ENCODE peak calls at places on chromosomes 13 and 19, in nine cellular contexts. One of them, this sample, is unnamed.

GRCh38 chr19:14821958-14822357 is 13.0 kb downstream of the OR7A5 start:
- DNase-seq in T-helper 2 cell: no peak
- DNase-seq in dermis microvascular lymphatic vessel endothelial cell: no peak
- DNase-seq in astrocyte of the spinal cord: no peak
- DNase-seq in NCI-H2107: no peak
- DNase-seq in uterus: no peak
- DNase-seq in stimulated activated CD8-positive, alpha-beta memory T cell treated with anti-CD3 and anti-CD28 coated beads, Interleukin-7, amount 100 ng/mL, for 1 hour: no peak
- DNase-seq in spleen: no peak
- DNase-seq in COR-L47: no peak
- DNase-seq in this sample: no peak

GRCh38 chr13:102933076-102933922 is 87.5 kb downstream of the ERCC5 start:
- DNase-seq in T-helper 2 cell: no peak
- DNase-seq in dermis microvascular lymphatic vessel endothelial cell: no peak
- DNase-seq in astrocyte of the spinal cord: no peak
- DNase-seq in NCI-H2107: no peak
- DNase-seq in uterus: no peak
- DNase-seq in stimulated activated CD8-positive, alpha-beta memory T cell treated with anti-CD3 and anti-CD28 coated beads, Interleukin-7, amount 100 ng/mL, for 1 hour: no peak
- DNase-seq in spleen: no peak
- DNase-seq in COR-L47: no peak
- DNase-seq in this sample: no peak

GRCh38 chr13:37475966-37476365 is 122.6 kb downstream of the POSTN start:
- DNase-seq in T-helper 2 cell: no peak
- DNase-seq in dermis microvascular lymphatic vessel endothelial cell: no peak
- DNase-seq in astrocyte of the spinal cord: no peak
- DNase-seq in NCI-H2107: no peak
- DNase-seq in uterus: no peak
- DNase-seq in stimulated activated CD8-positive, alpha-beta memory T cell treated with anti-CD3 and anti-CD28 coated beads, Interleukin-7, amount 100 ng/mL, for 1 hour: no peak
- DNase-seq in spleen: no peak
- DNase-seq in COR-L47: no peak
- DNase-seq in this sample: no peak

GRCh38 chr19:35309481-35310279 is 17.7 kb downstream of the MAG start:
- DNase-seq in T-helper 2 cell: no peak
- DNase-seq in dermis microvascular lymphatic vessel endothelial cell: no peak
- DNase-seq in astrocyte of the spinal cord: no peak
- DNase-seq in NCI-H2107: no peak
- DNase-seq in uterus: peak; percentile 29
- DNase-seq in stimulated activated CD8-positive, alpha-beta memory T cell treated with anti-CD3 and anti-CD28 coated beads, Interleukin-7, amount 100 ng/mL, for 1 hour: no peak
- DNase-seq in spleen: no peak
- DNase-seq in COR-L47: no peak
- DNase-seq in this sample: no peak

GRCh38 chr13:84455143-84455905 is 573.0 kb upstream of the SLITRK1 start:
- DNase-seq in T-helper 2 cell: no peak
- DNase-seq in dermis microvascular lymphatic vessel endothelial cell: no peak
- DNase-seq in astrocyte of the spinal cord: no peak
- DNase-seq in NCI-H2107: no peak
- DNase-seq in uterus: no peak
- DNase-seq in stimulated activated CD8-positive, alpha-beta memory T cell treated with anti-CD3 and anti-CD28 coated beads, Interleukin-7, amount 100 ng/mL, for 1 hour: no peak
- DNase-seq in spleen: peak; percentile 41
- DNase-seq in COR-L47: no peak
- DNase-seq in this sample: no peak

GRCh38 chr13:25659091-25659502 is 287.3 kb downstream of the ATP8A2 start:
- DNase-seq in T-helper 2 cell: no peak
- DNase-seq in dermis microvascular lymphatic vessel endothelial cell: no peak
- DNase-seq in astrocyte of the spinal cord: no peak
- DNase-seq in NCI-H2107: peak; percentile 2
- DNase-seq in uterus: no peak
- DNase-seq in stimulated activated CD8-positive, alpha-beta memory T cell treated with anti-CD3 and anti-CD28 coated beads, Interleukin-7, amount 100 ng/mL, for 1 hour: no peak
- DNase-seq in spleen: no peak
- DNase-seq in COR-L47: peak; percentile 59
- DNase-seq in this sample: peak; percentile 34

GRCh38 chr19:47545061-47545948 is 27.6 kb downstream of the ZNF541 start:
- DNase-seq in T-helper 2 cell: no peak
- DNase-seq in dermis microvascular lymphatic vessel endothelial cell: no peak
- DNase-seq in astrocyte of the spinal cord: no peak
- DNase-seq in NCI-H2107: no peak
- DNase-seq in uterus: no peak
- DNase-seq in stimulated activated CD8-positive, alpha-beta memory T cell treated with anti-CD3 and anti-CD28 coated beads, Interleukin-7, amount 100 ng/mL, for 1 hour: no peak
- DNase-seq in spleen: no peak
- DNase-seq in COR-L47: no peak
- DNase-seq in this sample: no peak

GRCh38 chr19:28349604-28350003 is 863.3 kb downstream of the UQCRFS1 start:
- DNase-seq in T-helper 2 cell: no peak
- DNase-seq in dermis microvascular lymphatic vessel endothelial cell: no peak
- DNase-seq in astrocyte of the spinal cord: no peak
- DNase-seq in NCI-H2107: no peak
- DNase-seq in uterus: no peak
- DNase-seq in stimulated activated CD8-positive, alpha-beta memory T cell treated with anti-CD3 and anti-CD28 coated beads, Interleukin-7, amount 100 ng/mL, for 1 hour: no peak
- DNase-seq in spleen: no peak
- DNase-seq in COR-L47: no peak
- DNase-seq in this sample: no peak

GRCh38 chr13:100130092-100130491 is 41.2 kb downstream of the PCCA start:
- DNase-seq in T-helper 2 cell: no peak
- DNase-seq in dermis microvascular lymphatic vessel endothelial cell: peak; percentile 87
- DNase-seq in astrocyte of the spinal cord: peak; percentile 17
- DNase-seq in NCI-H2107: no peak
- DNase-seq in uterus: no peak
- DNase-seq in stimulated activated CD8-positive, alpha-beta memory T cell treated with anti-CD3 and anti-CD28 coated beads, Interleukin-7, amount 100 ng/mL, for 1 hour: no peak
- DNase-seq in spleen: no peak
- DNase-seq in COR-L47: no peak
- DNase-seq in this sample: no peak

GRCh38 chr13:110413311-110414040 is 106.4 kb downstream of the COL4A2 start:
- DNase-seq in T-helper 2 cell: no peak
- DNase-seq in dermis microvascular lymphatic vessel endothelial cell: no peak
- DNase-seq in astrocyte of the spinal cord: no peak
- DNase-seq in NCI-H2107: no peak
- DNase-seq in uterus: no peak
- DNase-seq in stimulated activated CD8-positive, alpha-beta memory T cell treated with anti-CD3 and anti-CD28 coated beads, Interleukin-7, amount 100 ng/mL, for 1 hour: no peak
- DNase-seq in spleen: no peak
- DNase-seq in COR-L47: no peak
- DNase-seq in this sample: no peak

GRCh38 chr19:17751103-17751911 is at the start of gene FCHO1:
- DNase-seq in T-helper 2 cell: peak; percentile 83
- DNase-seq in dermis microvascular lymphatic vessel endothelial cell: no peak
- DNase-seq in astrocyte of the spinal cord: no peak
- DNase-seq in NCI-H2107: no peak
- DNase-seq in uterus: no peak
- DNase-seq in stimulated activated CD8-positive, alpha-beta memory T cell treated with anti-CD3 and anti-CD28 coated beads, Interleukin-7, amount 100 ng/mL, for 1 hour: peak; percentile 69
- DNase-seq in spleen: peak; percentile 95
- DNase-seq in COR-L47: no peak
- DNase-seq in this sample: no peak

GRCh38 chr19:53892981-53893325 is 11.0 kb downstream of the PRKCG start:
- DNase-seq in T-helper 2 cell: no peak
- DNase-seq in dermis microvascular lymphatic vessel endothelial cell: no peak
- DNase-seq in astrocyte of the spinal cord: no peak
- DNase-seq in NCI-H2107: no peak
- DNase-seq in uterus: no peak
- DNase-seq in stimulated activated CD8-positive, alpha-beta memory T cell treated with anti-CD3 and anti-CD28 coated beads, Interleukin-7, amount 100 ng/mL, for 1 hour: no peak
- DNase-seq in spleen: no peak
- DNase-seq in COR-L47: no peak
- DNase-seq in this sample: no peak

GRCh38 chr19:35845215-35846037 is 6.9 kb downstream of the NPHS1 start:
- DNase-seq in T-helper 2 cell: no peak
- DNase-seq in dermis microvascular lymphatic vessel endothelial cell: no peak
- DNase-seq in astrocyte of the spinal cord: no peak
- DNase-seq in NCI-H2107: no peak
- DNase-seq in uterus: no peak
- DNase-seq in stimulated activated CD8-positive, alpha-beta memory T cell treated with anti-CD3 and anti-CD28 coated beads, Interleukin-7, amount 100 ng/mL, for 1 hour: no peak
- DNase-seq in spleen: peak; percentile 70
- DNase-seq in COR-L47: no peak
- DNase-seq in this sample: no peak

GRCh38 chr13:95035311-95036109 is 265.7 kb downstream of the ABCC4 start:
- DNase-seq in T-helper 2 cell: no peak
- DNase-seq in dermis microvascular lymphatic vessel endothelial cell: no peak
- DNase-seq in astrocyte of the spinal cord: no peak
- DNase-seq in NCI-H2107: no peak
- DNase-seq in uterus: no peak
- DNase-seq in stimulated activated CD8-positive, alpha-beta memory T cell treated with anti-CD3 and anti-CD28 coated beads, Interleukin-7, amount 100 ng/mL, for 1 hour: no peak
- DNase-seq in spleen: no peak
- DNase-seq in COR-L47: no peak
- DNase-seq in this sample: no peak

GRCh38 chr13:27132538-27132937 is 39.1 kb downstream of the USP12 start:
- DNase-seq in T-helper 2 cell: no peak
- DNase-seq in dermis microvascular lymphatic vessel endothelial cell: no peak
- DNase-seq in astrocyte of the spinal cord: no peak
- DNase-seq in NCI-H2107: no peak
- DNase-seq in uterus: no peak
- DNase-seq in stimulated activated CD8-positive, alpha-beta memory T cell treated with anti-CD3 and anti-CD28 coated beads, Interleukin-7, amount 100 ng/mL, for 1 hour: no peak
- DNase-seq in spleen: no peak
- DNase-seq in COR-L47: no peak
- DNase-seq in this sample: no peak

GRCh38 chr13:29479716-29480492 is 115.6 kb downstream of the SLC7A1 start:
- DNase-seq in T-helper 2 cell: no peak
- DNase-seq in dermis microvascular lymphatic vessel endothelial cell: no peak
- DNase-seq in astrocyte of the spinal cord: no peak
- DNase-seq in NCI-H2107: no peak
- DNase-seq in uterus: no peak
- DNase-seq in stimulated activated CD8-positive, alpha-beta memory T cell treated with anti-CD3 and anti-CD28 coated beads, Interleukin-7, amount 100 ng/mL, for 1 hour: no peak
- DNase-seq in spleen: peak; percentile 77
- DNase-seq in COR-L47: no peak
- DNase-seq in this sample: no peak

GRCh38 chr19:44848036-44848804 is 2.1 kb downstream of the NECTIN2 start:
- DNase-seq in T-helper 2 cell: no peak
- DNase-seq in dermis microvascular lymphatic vessel endothelial cell: peak; percentile 81
- DNase-seq in astrocyte of the spinal cord: peak; percentile 57
- DNase-seq in NCI-H2107: no peak
- DNase-seq in uterus: peak; percentile 26
- DNase-seq in stimulated activated CD8-positive, alpha-beta memory T cell treated with anti-CD3 and anti-CD28 coated beads, Interleukin-7, amount 100 ng/mL, for 1 hour: no peak
- DNase-seq in spleen: no peak
- DNase-seq in COR-L47: no peak
- DNase-seq in this sample: no peak

GRCh38 chr19:36081385-36081784 is 26.7 kb downstream of the WDR62 start:
- DNase-seq in T-helper 2 cell: no peak
- DNase-seq in dermis microvascular lymphatic vessel endothelial cell: no peak
- DNase-seq in astrocyte of the spinal cord: no peak
- DNase-seq in NCI-H2107: no peak
- DNase-seq in uterus: no peak
- DNase-seq in stimulated activated CD8-positive, alpha-beta memory T cell treated with anti-CD3 and anti-CD28 coated beads, Interleukin-7, amount 100 ng/mL, for 1 hour: no peak
- DNase-seq in spleen: no peak
- DNase-seq in COR-L47: no peak
- DNase-seq in this sample: no peak

GRCh38 chr13:76643596-76643995 is 242.6 kb downstream of the KCTD12 start:
- DNase-seq in T-helper 2 cell: no peak
- DNase-seq in dermis microvascular lymphatic vessel endothelial cell: no peak
- DNase-seq in astrocyte of the spinal cord: no peak
- DNase-seq in NCI-H2107: no peak
- DNase-seq in uterus: no peak
- DNase-seq in stimulated activated CD8-positive, alpha-beta memory T cell treated with anti-CD3 and anti-CD28 coated beads, Interleukin-7, amount 100 ng/mL, for 1 hour: no peak
- DNase-seq in spleen: no peak
- DNase-seq in COR-L47: no peak
- DNase-seq in this sample: no peak

GRCh38 chr13:106078191-106078590 is 457.3 kb downstream of the EFNB2 start:
- DNase-seq in T-helper 2 cell: no peak
- DNase-seq in dermis microvascular lymphatic vessel endothelial cell: no peak
- DNase-seq in astrocyte of the spinal cord: peak; percentile 27
- DNase-seq in NCI-H2107: no peak
- DNase-seq in uterus: no peak
- DNase-seq in stimulated activated CD8-positive, alpha-beta memory T cell treated with anti-CD3 and anti-CD28 coated beads, Interleukin-7, amount 100 ng/mL, for 1 hour: no peak
- DNase-seq in spleen: no peak
- DNase-seq in COR-L47: no peak
- DNase-seq in this sample: no peak

GRCh38 chr13:50511877-50512332 is 331.6 kb downstream of the DLEU7 start:
- DNase-seq in T-helper 2 cell: no peak
- DNase-seq in dermis microvascular lymphatic vessel endothelial cell: no peak
- DNase-seq in astrocyte of the spinal cord: no peak
- DNase-seq in NCI-H2107: no peak
- DNase-seq in uterus: no peak
- DNase-seq in stimulated activated CD8-positive, alpha-beta memory T cell treated with anti-CD3 and anti-CD28 coated beads, Interleukin-7, amount 100 ng/mL, for 1 hour: no peak
- DNase-seq in spleen: no peak
- DNase-seq in COR-L47: no peak
- DNase-seq in this sample: no peak

GRCh38 chr13:110361365-110361911 is 54.4 kb downstream of the COL4A2 start:
- DNase-seq in T-helper 2 cell: no peak
- DNase-seq in dermis microvascular lymphatic vessel endothelial cell: peak; percentile 35
- DNase-seq in astrocyte of the spinal cord: peak; percentile 96
- DNase-seq in NCI-H2107: no peak
- DNase-seq in uterus: peak; percentile 68
- DNase-seq in stimulated activated CD8-positive, alpha-beta memory T cell treated with anti-CD3 and anti-CD28 coated beads, Interleukin-7, amount 100 ng/mL, for 1 hour: no peak
- DNase-seq in spleen: no peak
- DNase-seq in COR-L47: no peak
- DNase-seq in this sample: no peak

GRCh38 chr13:73215807-73216206 is 157.0 kb downstream of the KLF5 start:
- DNase-seq in T-helper 2 cell: no peak
- DNase-seq in dermis microvascular lymphatic vessel endothelial cell: no peak
- DNase-seq in astrocyte of the spinal cord: peak; percentile 27
- DNase-seq in NCI-H2107: no peak
- DNase-seq in uterus: no peak
- DNase-seq in stimulated activated CD8-positive, alpha-beta memory T cell treated with anti-CD3 and anti-CD28 coated beads, Interleukin-7, amount 100 ng/mL, for 1 hour: no peak
- DNase-seq in spleen: no peak
- DNase-seq in COR-L47: no peak
- DNase-seq in this sample: no peak

GRCh38 chr13:98285317-98285716 is 108.2 kb upstream of the RNF113B start:
- DNase-seq in T-helper 2 cell: no peak
- DNase-seq in dermis microvascular lymphatic vessel endothelial cell: no peak
- DNase-seq in astrocyte of the spinal cord: no peak
- DNase-seq in NCI-H2107: peak; percentile 27
- DNase-seq in uterus: no peak
- DNase-seq in stimulated activated CD8-positive, alpha-beta memory T cell treated with anti-CD3 and anti-CD28 coated beads, Interleukin-7, amount 100 ng/mL, for 1 hour: no peak
- DNase-seq in spleen: no peak
- DNase-seq in COR-L47: peak; percentile 79
- DNase-seq in this sample: peak; percentile 61

GRCh38 chr19:13906525-13906904 is 514 bp downstream of the CC2D1A start:
- DNase-seq in T-helper 2 cell: peak; percentile 30
- DNase-seq in dermis microvascular lymphatic vessel endothelial cell: no peak
- DNase-seq in astrocyte of the spinal cord: no peak
- DNase-seq in NCI-H2107: no peak
- DNase-seq in uterus: no peak
- DNase-seq in stimulated activated CD8-positive, alpha-beta memory T cell treated with anti-CD3 and anti-CD28 coated beads, Interleukin-7, amount 100 ng/mL, for 1 hour: no peak
- DNase-seq in spleen: no peak
- DNase-seq in COR-L47: no peak
- DNase-seq in this sample: no peak

GRCh38 chr19:18100710-18101109 is 3.1 kb downstream of the MAST3 start:
- DNase-seq in T-helper 2 cell: no peak
- DNase-seq in dermis microvascular lymphatic vessel endothelial cell: peak; percentile 22
- DNase-seq in astrocyte of the spinal cord: no peak
- DNase-seq in NCI-H2107: no peak
- DNase-seq in uterus: no peak
- DNase-seq in stimulated activated CD8-positive, alpha-beta memory T cell treated with anti-CD3 and anti-CD28 coated beads, Interleukin-7, amount 100 ng/mL, for 1 hour: no peak
- DNase-seq in spleen: no peak
- DNase-seq in COR-L47: no peak
- DNase-seq in this sample: no peak

GRCh38 chr13:63026285-63026797 is 1610.7 kb upstream of the PCDH20 start:
- DNase-seq in T-helper 2 cell: no peak
- DNase-seq in dermis microvascular lymphatic vessel endothelial cell: no peak
- DNase-seq in astrocyte of the spinal cord: no peak
- DNase-seq in NCI-H2107: no peak
- DNase-seq in uterus: no peak
- DNase-seq in stimulated activated CD8-positive, alpha-beta memory T cell treated with anti-CD3 and anti-CD28 coated beads, Interleukin-7, amount 100 ng/mL, for 1 hour: no peak
- DNase-seq in spleen: no peak
- DNase-seq in COR-L47: no peak
- DNase-seq in this sample: no peak

GRCh38 chr13:24624363-24624762 is 55.8 kb upstream of the ATP12A start:
- DNase-seq in T-helper 2 cell: no peak
- DNase-seq in dermis microvascular lymphatic vessel endothelial cell: no peak
- DNase-seq in astrocyte of the spinal cord: no peak
- DNase-seq in NCI-H2107: no peak
- DNase-seq in uterus: no peak
- DNase-seq in stimulated activated CD8-positive, alpha-beta memory T cell treated with anti-CD3 and anti-CD28 coated beads, Interleukin-7, amount 100 ng/mL, for 1 hour: no peak
- DNase-seq in spleen: no peak
- DNase-seq in COR-L47: no peak
- DNase-seq in this sample: no peak

GRCh38 chr19:20660473-20660872 is 898 bp downstream of the ZNF626 start:
- DNase-seq in T-helper 2 cell: no peak
- DNase-seq in dermis microvascular lymphatic vessel endothelial cell: peak; percentile 15
- DNase-seq in astrocyte of the spinal cord: no peak
- DNase-seq in NCI-H2107: no peak
- DNase-seq in uterus: no peak
- DNase-seq in stimulated activated CD8-positive, alpha-beta memory T cell treated with anti-CD3 and anti-CD28 coated beads, Interleukin-7, amount 100 ng/mL, for 1 hour: no peak
- DNase-seq in spleen: no peak
- DNase-seq in COR-L47: no peak
- DNase-seq in this sample: no peak

GRCh38 chr19:1009043-1009975 is 9.1 kb downstream of the GRIN3B start:
- DNase-seq in T-helper 2 cell: no peak
- DNase-seq in dermis microvascular lymphatic vessel endothelial cell: no peak
- DNase-seq in astrocyte of the spinal cord: no peak
- DNase-seq in NCI-H2107: no peak
- DNase-seq in uterus: peak; percentile 81
- DNase-seq in stimulated activated CD8-positive, alpha-beta memory T cell treated with anti-CD3 and anti-CD28 coated beads, Interleukin-7, amount 100 ng/mL, for 1 hour: no peak
- DNase-seq in spleen: no peak
- DNase-seq in COR-L47: no peak
- DNase-seq in this sample: no peak

GRCh38 chr13:105611424-105611823 is 924.0 kb downstream of the EFNB2 start:
- DNase-seq in T-helper 2 cell: no peak
- DNase-seq in dermis microvascular lymphatic vessel endothelial cell: peak; percentile 6
- DNase-seq in astrocyte of the spinal cord: peak; percentile 76
- DNase-seq in NCI-H2107: no peak
- DNase-seq in uterus: no peak
- DNase-seq in stimulated activated CD8-positive, alpha-beta memory T cell treated with anti-CD3 and anti-CD28 coated beads, Interleukin-7, amount 100 ng/mL, for 1 hour: no peak
- DNase-seq in spleen: no peak
- DNase-seq in COR-L47: no peak
- DNase-seq in this sample: no peak